ENCODE peak calls at places on chromosomes 13 and 19, in eight cellular contexts. M is cardiac fibroblast, V is left ventricle myocardium inferior, N is fibroblast of lung, A is tibial nerve, E is uterus, O is fibroblast of mammary gland, D is thyroid gland. B is an unnamed sample.

GRCh38 chr19:29531458-29532025 is 5.7 kb downstream of the VSTM2B start:
- DNase-seq in D (no peak), O (no peak), A (no peak), V (no peak), N (no peak), E (peak), M (no peak), B (no peak)

GRCh38 chr13:27578121-27579030 is 42.0 kb downstream of the LNX2 start:
- DNase-seq in A (no peak), M (peak), V (no peak), E (no peak), O (peak), N (no peak), D (no peak), B (peak)

GRCh38 chr13:39603424-39603947 is 493 bp upstream of the LHFPL6 start:
- DNase-seq in M (peak), O (peak), A (no peak), E (peak), V (no peak), N (peak), D (peak), B (peak)

GRCh38 chr19:49073514-49074378 is 1.2 kb upstream of the KCNA7 start:
- DNase-seq in N (no peak), D (no peak), V (no peak), E (no peak), M (peak), A (no peak), O (peak), B (peak)

GRCh38 chr19:48596679-48597465 is 9.7 kb upstream of the SPACA4 start:
- DNase-seq in O (no peak), N (no peak), A (no peak), E (no peak), M (no peak), V (no peak), D (no peak), B (no peak)

GRCh38 chr13:20128459-20128927 is 32.4 kb downstream of the GJA3 start:
- DNase-seq in A (no peak), D (peak), M (no peak), O (no peak), E (no peak), N (no peak), V (no peak), B (peak)

GRCh38 chr19:56222901-56223300 is 20.8 kb downstream of the ZSCAN5C start:
- DNase-seq in A (no peak), O (no peak), D (no peak), E (no peak), N (no peak), V (no peak), M (no peak), B (no peak)

GRCh38 chr13:113078895-113079720 is 26.5 kb upstream of the F7 start:
- DNase-seq in M (no peak), A (no peak), O (no peak), D (no peak), E (no peak), V (no peak), N (peak), B (no peak)

GRCh38 chr19:48419158-48419920 is 25.9 kb downstream of the GRIN2D start:
- DNase-seq in V (peak), E (no peak), O (peak), A (no peak), D (peak), N (peak), M (peak), B (peak)

GRCh38 chr13:105518086-105518485 is 1017.4 kb downstream of the EFNB2 start:
- DNase-seq in A (no peak), N (no peak), M (peak), O (peak), E (no peak), D (no peak), V (no peak), B (peak)

GRCh38 chr13:29702912-29703351 is 107.4 kb upstream of the SLC7A1 start:
- DNase-seq in E (peak), O (peak), N (peak), A (peak), D (no peak), M (peak), V (peak), B (peak)

GRCh38 chr13:44011036-44011435 is 131.3 kb downstream of the LACC1 start:
- DNase-seq in V (no peak), E (no peak), O (no peak), D (no peak), A (no peak), N (no peak), M (no peak), B (no peak)

GRCh38 chr13:112762690-112763080 is 72.8 kb downstream of the ATP11A start:
- DNase-seq in O (no peak), D (no peak), A (no peak), N (no peak), E (no peak), V (no peak), M (no peak), B (no peak)

GRCh38 chr19:29525901-29526729 is at the start of gene VSTM2B:
- DNase-seq in O (no peak), E (no peak), N (no peak), M (no peak), A (no peak), D (no peak), V (no peak), B (no peak)

GRCh38 chr13:111629016-111629415 is 308.6 kb downstream of the TEX29 start:
- DNase-seq in N (no peak), M (no peak), D (no peak), A (no peak), V (no peak), E (no peak), O (no peak), B (no peak)

GRCh38 chr13:25963681-25964080 is 88.1 kb downstream of the SHISA2 start:
- DNase-seq in D (no peak), O (no peak), M (no peak), E (no peak), V (no peak), A (no peak), N (peak), B (peak)

GRCh38 chr13:106078191-106078590 is 457.3 kb downstream of the EFNB2 start:
- DNase-seq in O (no peak), D (no peak), E (no peak), A (no peak), N (no peak), M (no peak), V (no peak), B (no peak)

GRCh38 chr13:109028626-109029025 is 399.2 kb downstream of the MYO16 start:
- DNase-seq in O (no peak), D (no peak), M (no peak), A (no peak), V (no peak), N (peak), E (no peak), B (no peak)

GRCh38 chr19:4144666-4145261 is 8.7 kb upstream of the CREB3L3 start:
- DNase-seq in O (peak), V (no peak), A (no peak), D (no peak), N (peak), M (peak), E (no peak), B (peak)
- TF ChIP-seq CTCF in O (no peak), V (no peak), A (no peak), D (no peak), N (no peak), M (no peak), E (no peak), B (no peak)

DNA sequence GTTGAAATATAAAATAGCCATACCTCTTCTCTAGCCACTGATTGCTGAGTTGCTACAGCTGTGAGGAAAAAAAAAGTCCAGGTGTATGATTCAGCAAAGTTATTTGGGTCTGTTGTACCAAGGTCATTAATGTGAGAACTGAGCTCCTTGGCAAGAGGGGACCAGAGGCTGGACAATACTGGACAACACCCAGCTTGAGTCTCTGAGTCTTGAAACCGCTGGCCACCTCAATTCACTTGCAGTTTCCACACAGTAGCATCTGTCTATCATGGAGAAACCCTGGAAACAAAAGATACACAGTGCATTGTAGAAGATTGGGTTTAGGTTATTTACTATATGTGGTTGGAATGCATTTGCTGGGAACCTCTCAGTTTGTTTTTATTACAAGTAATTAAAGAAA is 60.4 kb downstream of the WDFY2 start:
- DNase-seq in D (no peak), N (peak), V (no peak), M (peak), A (no peak), E (no peak), O (peak), B (peak)
- H3K4me3 ChIP-seq in D (no peak), N (peak), V (no peak), M (peak), A (no peak), E (no peak), O (no peak), B (no peak)

GRCh38 chr19:16525751-16526481 is 16.3 kb downstream of the CHERP start:
- DNase-seq in V (no peak), E (no peak), D (no peak), N (no peak), A (no peak), O (no peak), M (no peak), B (no peak)

GRCh38 chr19:16530540-16531379 is 11.5 kb downstream of the CHERP start:
- DNase-seq in A (no peak), N (no peak), O (no peak), E (no peak), V (no peak), M (no peak), D (no peak), B (no peak)

GRCh38 chr19:16529466-16530144 is 12.6 kb downstream of the CHERP start:
- DNase-seq in D (no peak), O (no peak), V (no peak), E (no peak), N (no peak), M (no peak), A (no peak), B (no peak)

GRCh38 chr19:16527334-16527935 is 14.8 kb downstream of the CHERP start:
- DNase-seq in M (no peak), E (no peak), V (no peak), N (no peak), D (no peak), O (no peak), A (no peak), B (peak)

DNA sequence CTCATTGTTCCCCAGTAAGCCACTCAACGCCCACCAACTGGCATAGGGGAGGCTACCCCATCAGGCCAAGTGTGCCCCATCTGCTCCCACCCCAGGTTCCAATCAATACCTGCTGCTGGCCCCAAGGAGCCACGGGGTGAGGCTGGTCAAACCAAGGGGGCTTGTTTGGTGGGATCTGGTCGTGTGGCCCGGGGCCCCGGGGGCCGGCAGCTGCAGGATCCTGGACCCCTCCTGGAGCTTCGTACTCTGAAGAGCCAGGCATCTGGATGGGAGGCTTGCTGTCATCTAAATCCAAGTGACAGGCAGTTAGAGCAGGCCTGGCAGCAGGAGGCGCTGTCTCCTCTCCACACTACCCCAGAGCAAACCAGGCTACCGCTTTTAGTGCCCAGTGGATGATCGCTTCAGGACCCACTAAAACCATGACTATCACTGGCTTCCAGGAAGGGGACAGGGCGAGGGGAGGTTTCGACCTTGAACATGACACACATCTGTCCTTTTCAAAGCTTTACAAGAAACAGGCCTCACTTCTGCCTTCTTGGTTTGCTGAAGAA is 14.2 kb downstream of the CHERP start:
- DNase-seq in D (no peak), M (peak), N (peak), O (peak), V (no peak), A (no peak), E (no peak), B (peak)
- TF ChIP-seq CTCF in D (no peak), M (peak), N (peak), O (peak), V (peak), A (no peak), E (no peak), B (peak)

DNA sequence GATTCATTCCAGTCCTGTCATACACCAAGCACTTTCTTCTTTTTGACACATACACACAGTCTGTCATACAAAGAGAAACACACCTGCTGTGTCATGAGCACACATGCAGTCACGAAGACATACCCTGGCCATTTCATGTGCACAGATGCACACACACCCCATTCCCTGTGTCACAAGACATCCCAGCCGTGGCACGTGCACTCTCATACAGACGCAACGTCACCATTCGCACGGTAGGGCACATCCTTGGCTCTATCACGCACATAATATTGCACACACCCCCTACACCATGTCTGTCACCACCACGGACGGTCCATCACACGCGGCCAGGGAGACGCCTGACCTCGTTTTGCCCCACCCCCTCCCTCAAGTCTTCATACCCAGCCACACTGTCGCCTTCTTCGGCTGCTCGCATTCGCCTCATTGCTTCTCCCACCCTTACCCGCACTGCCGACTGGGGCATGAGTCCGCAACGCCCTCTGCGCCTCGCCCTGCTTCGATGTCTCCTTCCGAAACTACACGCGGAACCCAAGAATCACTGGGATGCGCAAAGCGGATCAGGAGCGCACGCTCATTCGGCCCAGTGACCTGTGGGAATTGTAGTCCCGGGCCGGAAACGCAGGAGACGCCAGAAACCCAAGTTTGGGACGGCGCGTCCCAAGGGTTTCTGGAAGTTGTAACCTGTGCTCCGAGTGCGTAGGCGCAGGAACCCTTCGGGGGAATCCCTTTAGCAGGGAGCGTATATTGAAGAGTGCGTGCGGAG is 6.8 kb upstream of the ZNF283 start:
- DNase-seq in N (peak), E (peak), A (no peak), V (peak), D (peak), M (peak), O (peak), B (peak)
- H3K4me3 ChIP-seq in N (peak), E (peak), A (peak), V (peak), D (peak), M (peak), O (peak), B (peak)

DNA sequence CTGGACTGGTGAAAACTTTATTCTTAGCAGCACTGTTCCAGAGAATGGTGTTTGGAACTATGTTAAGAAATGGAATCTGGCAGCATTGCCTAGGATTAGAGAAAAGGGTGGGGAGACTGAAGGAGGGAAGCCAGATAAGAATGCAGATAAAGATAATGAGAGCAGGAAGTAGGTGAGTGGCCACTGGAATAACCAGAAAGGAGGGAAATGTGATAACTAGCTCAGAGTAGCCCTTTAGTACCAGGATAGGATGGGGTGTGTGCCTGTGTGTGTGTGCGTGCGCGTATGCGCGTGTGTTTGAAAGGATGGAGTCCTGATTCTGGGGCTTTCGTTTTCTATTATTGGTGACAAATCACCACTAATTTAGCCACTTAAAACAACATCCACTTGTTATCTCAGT is 33.4 kb upstream of the FRY start:
- DNase-seq in A (no peak), D (no peak), V (no peak), N (no peak), E (no peak), O (no peak), M (no peak), B (no peak)
- TF ChIP-seq CTCF in A (no peak), D (no peak), V (no peak), N (no peak), E (no peak), O (no peak), M (no peak), B (no peak)

B was measured in epithelial cell of esophagus.